ENCODE peak calls at places on chromosome 9, in six cellular contexts. One of them, this sample, is unnamed.

GRCh38 chr9:123569343-123569694 is 213.3 kb downstream of the CRB2 start:
- DNase-seq in amygdala: no peak
- DNase-seq in non-pigmented ciliary epithelial cell: no peak
- DNase-seq in OCI-LY7: no peak
- DNase-seq in head of caudate nucleus: no peak
- DNase-seq in stimulated activated CD4-positive, alpha-beta T cell treated with anti-CD3 and anti-CD28 coated beads, Interleukin-1b, Interleukin-23, amount 100 ng/mL, for 4 hours: no peak
- DNase-seq in this sample: no peak

GRCh38 chr9:110323831-110324230 is 13.8 kb downstream of the TXNDC8 start:
- DNase-seq in amygdala: no peak
- DNase-seq in head of caudate nucleus: no peak
- DNase-seq in OCI-LY7: no peak
- DNase-seq in non-pigmented ciliary epithelial cell: no peak
- DNase-seq in stimulated activated CD4-positive, alpha-beta T cell treated with anti-CD3 and anti-CD28 coated beads, Interleukin-1b, Interleukin-23, amount 100 ng/mL, for 4 hours: no peak
- DNase-seq in this sample: no peak

GRCh38 chr9:34443976-34444375 is 14.4 kb downstream of the FAM219A start:
- DNase-seq in head of caudate nucleus: no peak
- DNase-seq in non-pigmented ciliary epithelial cell: no peak
- DNase-seq in OCI-LY7: no peak
- DNase-seq in stimulated activated CD4-positive, alpha-beta T cell treated with anti-CD3 and anti-CD28 coated beads, Interleukin-1b, Interleukin-23, amount 100 ng/mL, for 4 hours: no peak
- DNase-seq in amygdala: no peak
- DNase-seq in this sample: no peak

GRCh38 chr9:116323571-116323970 is 170.0 kb downstream of the PAPPA start:
- DNase-seq in stimulated activated CD4-positive, alpha-beta T cell treated with anti-CD3 and anti-CD28 coated beads, Interleukin-1b, Interleukin-23, amount 100 ng/mL, for 4 hours: no peak
- DNase-seq in amygdala: no peak
- DNase-seq in head of caudate nucleus: no peak
- DNase-seq in non-pigmented ciliary epithelial cell: no peak
- DNase-seq in OCI-LY7: no peak
- DNase-seq in this sample: no peak

GRCh38 chr9:114308361-114308950 is 14.4 kb upstream of the ORM1 start:
- DNase-seq in OCI-LY7: no peak
- DNase-seq in non-pigmented ciliary epithelial cell: no peak
- DNase-seq in amygdala: no peak
- DNase-seq in stimulated activated CD4-positive, alpha-beta T cell treated with anti-CD3 and anti-CD28 coated beads, Interleukin-1b, Interleukin-23, amount 100 ng/mL, for 4 hours: no peak
- DNase-seq in head of caudate nucleus: no peak
- DNase-seq in this sample: no peak

GRCh38 chr9:128553695-128554094 is 1.3 kb downstream of the SPTAN1 start:
- DNase-seq in head of caudate nucleus: no peak
- DNase-seq in stimulated activated CD4-positive, alpha-beta T cell treated with anti-CD3 and anti-CD28 coated beads, Interleukin-1b, Interleukin-23, amount 100 ng/mL, for 4 hours: no peak
- DNase-seq in non-pigmented ciliary epithelial cell: no peak
- DNase-seq in OCI-LY7: peak; percentile 23
- DNase-seq in amygdala: no peak
- DNase-seq in this sample: peak; percentile 18

GRCh38 chr9:1460143-1460769 is 410.1 kb downstream of the DMRT2 start:
- DNase-seq in amygdala: no peak
- DNase-seq in head of caudate nucleus: no peak
- DNase-seq in non-pigmented ciliary epithelial cell: no peak
- DNase-seq in OCI-LY7: peak; percentile 19
- DNase-seq in stimulated activated CD4-positive, alpha-beta T cell treated with anti-CD3 and anti-CD28 coated beads, Interleukin-1b, Interleukin-23, amount 100 ng/mL, for 4 hours: no peak
- DNase-seq in this sample: peak; percentile 56

GRCh38 chr9:136283291-136284235 is 20.3 kb downstream of the CCDC187 start:
- DNase-seq in non-pigmented ciliary epithelial cell: peak; percentile 11
- DNase-seq in OCI-LY7: peak; percentile 78
- DNase-seq in amygdala: peak; percentile 78
- DNase-seq in stimulated activated CD4-positive, alpha-beta T cell treated with anti-CD3 and anti-CD28 coated beads, Interleukin-1b, Interleukin-23, amount 100 ng/mL, for 4 hours: peak; percentile 62
- DNase-seq in head of caudate nucleus: peak; percentile 86
- DNase-seq in this sample: peak; percentile 79

GRCh38 chr9:123353984-123354591 is 1.9 kb upstream of the CRB2 start:
- DNase-seq in stimulated activated CD4-positive, alpha-beta T cell treated with anti-CD3 and anti-CD28 coated beads, Interleukin-1b, Interleukin-23, amount 100 ng/mL, for 4 hours: peak; percentile 48
- DNase-seq in OCI-LY7: peak; percentile 75
- DNase-seq in non-pigmented ciliary epithelial cell: no peak
- DNase-seq in head of caudate nucleus: peak; percentile 84
- DNase-seq in amygdala: peak; percentile 71
- DNase-seq in this sample: peak; percentile 83

GRCh38 chr9:81720450-81721086 is 31.2 kb upstream of the TLE1 start:
- DNase-seq in amygdala: no peak
- DNase-seq in head of caudate nucleus: no peak
- DNase-seq in non-pigmented ciliary epithelial cell: no peak
- DNase-seq in stimulated activated CD4-positive, alpha-beta T cell treated with anti-CD3 and anti-CD28 coated beads, Interleukin-1b, Interleukin-23, amount 100 ng/mL, for 4 hours: no peak
- DNase-seq in OCI-LY7: no peak
- DNase-seq in this sample: no peak

GRCh38 chr9:129380961-129381401 is 202.9 kb upstream of the IER5L start:
- DNase-seq in head of caudate nucleus: no peak
- DNase-seq in OCI-LY7: no peak
- DNase-seq in amygdala: no peak
- DNase-seq in stimulated activated CD4-positive, alpha-beta T cell treated with anti-CD3 and anti-CD28 coated beads, Interleukin-1b, Interleukin-23, amount 100 ng/mL, for 4 hours: no peak
- DNase-seq in non-pigmented ciliary epithelial cell: no peak
- DNase-seq in this sample: peak; percentile 89

GRCh38 chr9:134965421-134965820 is 47.7 kb upstream of the FCN1 start:
- DNase-seq in non-pigmented ciliary epithelial cell: no peak
- DNase-seq in head of caudate nucleus: no peak
- DNase-seq in amygdala: no peak
- DNase-seq in OCI-LY7: no peak
- DNase-seq in stimulated activated CD4-positive, alpha-beta T cell treated with anti-CD3 and anti-CD28 coated beads, Interleukin-1b, Interleukin-23, amount 100 ng/mL, for 4 hours: no peak
- DNase-seq in this sample: no peak

GRCh38 chr9:97861148-97861475 is 8.1 kb downstream of the FOXE1 start:
- DNase-seq in stimulated activated CD4-positive, alpha-beta T cell treated with anti-CD3 and anti-CD28 coated beads, Interleukin-1b, Interleukin-23, amount 100 ng/mL, for 4 hours: no peak
- DNase-seq in OCI-LY7: no peak
- DNase-seq in amygdala: no peak
- DNase-seq in non-pigmented ciliary epithelial cell: no peak
- DNase-seq in head of caudate nucleus: no peak
- DNase-seq in this sample: no peak

GRCh38 chr9:14497476-14497875 is 183.5 kb upstream of the NFIB start:
- DNase-seq in amygdala: no peak
- DNase-seq in head of caudate nucleus: no peak
- DNase-seq in stimulated activated CD4-positive, alpha-beta T cell treated with anti-CD3 and anti-CD28 coated beads, Interleukin-1b, Interleukin-23, amount 100 ng/mL, for 4 hours: no peak
- DNase-seq in non-pigmented ciliary epithelial cell: no peak
- DNase-seq in OCI-LY7: no peak
- DNase-seq in this sample: no peak

GRCh38 chr9:136023401-136024225 is 62.4 kb upstream of the UBAC1 start:
- DNase-seq in stimulated activated CD4-positive, alpha-beta T cell treated with anti-CD3 and anti-CD28 coated beads, Interleukin-1b, Interleukin-23, amount 100 ng/mL, for 4 hours: no peak
- DNase-seq in OCI-LY7: no peak
- DNase-seq in amygdala: no peak
- DNase-seq in head of caudate nucleus: no peak
- DNase-seq in non-pigmented ciliary epithelial cell: no peak
- DNase-seq in this sample: no peak

GRCh38 chr9:750264-750967 is 91.1 kb upstream of the DMRT1 start:
- DNase-seq in amygdala: no peak
- DNase-seq in stimulated activated CD4-positive, alpha-beta T cell treated with anti-CD3 and anti-CD28 coated beads, Interleukin-1b, Interleukin-23, amount 100 ng/mL, for 4 hours: no peak
- DNase-seq in OCI-LY7: peak; percentile 30
- DNase-seq in non-pigmented ciliary epithelial cell: no peak
- DNase-seq in head of caudate nucleus: no peak
- DNase-seq in this sample: no peak

GRCh38 chr9:27165670-27166069 is 56.6 kb downstream of the TEK start:
- DNase-seq in amygdala: no peak
- DNase-seq in head of caudate nucleus: no peak
- DNase-seq in stimulated activated CD4-positive, alpha-beta T cell treated with anti-CD3 and anti-CD28 coated beads, Interleukin-1b, Interleukin-23, amount 100 ng/mL, for 4 hours: no peak
- DNase-seq in non-pigmented ciliary epithelial cell: no peak
- DNase-seq in OCI-LY7: no peak
- DNase-seq in this sample: peak; percentile 66

GRCh38 chr9:33162721-33163311 is 4.3 kb downstream of the B4GALT1 start:
- DNase-seq in stimulated activated CD4-positive, alpha-beta T cell treated with anti-CD3 and anti-CD28 coated beads, Interleukin-1b, Interleukin-23, amount 100 ng/mL, for 4 hours: no peak
- DNase-seq in amygdala: no peak
- DNase-seq in non-pigmented ciliary epithelial cell: no peak
- DNase-seq in head of caudate nucleus: no peak
- DNase-seq in OCI-LY7: no peak
- DNase-seq in this sample: no peak